ENCODE peak calls at places on chromosomes 5 and 9, in seven cellular contexts. One of them, this sample, is unnamed.

GRCh38 chr9:99411068-99411467 is 189.0 kb downstream of the SEC61B start:
- DNase-seq in IMR-90: peak
- DNase-seq in mesenchymal stem cell: peak
- DNase-seq in mesendoderm: peak
- DNase-seq in H1: no peak
- DNase-seq in H9: no peak
- DNase-seq in trophoblast cell: no peak
- DNase-seq in this sample: no peak

GRCh38 chr9:107351382-107352045 is 68.4 kb downstream of the RAD23B start:
- DNase-seq in IMR-90: no peak
- DNase-seq in mesenchymal stem cell: no peak
- DNase-seq in mesendoderm: peak
- DNase-seq in H1: no peak
- DNase-seq in H9: no peak
- DNase-seq in trophoblast cell: peak
- DNase-seq in this sample: no peak

GRCh38 chr5:175576096-175576495 is 81.8 kb upstream of the HRH2 start:
- DNase-seq in IMR-90: no peak
- DNase-seq in mesenchymal stem cell: no peak
- DNase-seq in mesendoderm: no peak
- DNase-seq in H1: no peak
- DNase-seq in H9: no peak
- DNase-seq in trophoblast cell: no peak
- DNase-seq in this sample: no peak

GRCh38 chr9:14351206-14351605 is 37.3 kb upstream of the NFIB start:
- DNase-seq in IMR-90: no peak
- DNase-seq in mesenchymal stem cell: no peak
- DNase-seq in mesendoderm: no peak
- DNase-seq in H1: no peak
- DNase-seq in H9: no peak
- DNase-seq in trophoblast cell: no peak
- DNase-seq in this sample: no peak

GRCh38 chr9:136691316-136692189 is 4.3 kb upstream of the AGPAT2 start:
- DNase-seq in IMR-90: no peak
- DNase-seq in mesenchymal stem cell: no peak
- DNase-seq in mesendoderm: no peak
- DNase-seq in H1: no peak
- DNase-seq in H9: no peak
- DNase-seq in trophoblast cell: no peak
- DNase-seq in this sample: no peak

GRCh38 chr5:174340221-174340620 is 294.7 kb downstream of the NSG2 start:
- DNase-seq in IMR-90: peak
- DNase-seq in mesenchymal stem cell: no peak
- DNase-seq in mesendoderm: no peak
- DNase-seq in H1: no peak
- DNase-seq in H9: no peak
- DNase-seq in trophoblast cell: no peak
- DNase-seq in this sample: no peak

GRCh38 chr5:177537389-177538361 is 16.7 kb downstream of the FAM193B start:
- DNase-seq in IMR-90: peak
- DNase-seq in mesenchymal stem cell: peak
- DNase-seq in mesendoderm: peak
- DNase-seq in H1: no peak
- DNase-seq in H9: no peak
- DNase-seq in trophoblast cell: no peak
- DNase-seq in this sample: no peak

GRCh38 chr9:104745852-104746251 is 1.6 kb upstream of the NIPSNAP3A start:
- DNase-seq in IMR-90: no peak
- DNase-seq in mesenchymal stem cell: no peak
- DNase-seq in mesendoderm: peak
- DNase-seq in H1: no peak
- DNase-seq in H9: no peak
- DNase-seq in trophoblast cell: no peak
- DNase-seq in this sample: no peak

GRCh38 chr5:57219386-57219785 is 45.5 kb downstream of the GPBP1 start:
- DNase-seq in IMR-90: no peak
- DNase-seq in mesenchymal stem cell: no peak
- DNase-seq in mesendoderm: no peak
- DNase-seq in H1: no peak
- DNase-seq in H9: no peak
- DNase-seq in trophoblast cell: no peak
- DNase-seq in this sample: no peak

GRCh38 chr5:150138551-150139265 is 16.9 kb downstream of the PDGFRB start:
- DNase-seq in IMR-90: peak
- DNase-seq in mesenchymal stem cell: peak
- DNase-seq in mesendoderm: peak
- DNase-seq in H1: no peak
- DNase-seq in H9: peak
- DNase-seq in trophoblast cell: no peak
- DNase-seq in this sample: peak

GRCh38 chr5:80152778-80153177 is 103.1 kb downstream of the SERINC5 start:
- DNase-seq in IMR-90: no peak
- DNase-seq in mesenchymal stem cell: no peak
- DNase-seq in mesendoderm: no peak
- DNase-seq in H1: no peak
- DNase-seq in H9: no peak
- DNase-seq in trophoblast cell: no peak
- DNase-seq in this sample: no peak

GRCh38 chr5:172403191-172403794 is 51.0 kb downstream of the SH3PXD2B start:
- DNase-seq in IMR-90: peak
- DNase-seq in mesenchymal stem cell: peak
- DNase-seq in mesendoderm: no peak
- DNase-seq in H1: no peak
- DNase-seq in H9: no peak
- DNase-seq in trophoblast cell: no peak
- DNase-seq in this sample: peak

GRCh38 chr9:98871456-98872065 is 64.1 kb downstream of the GALNT12 start:
- DNase-seq in IMR-90: no peak
- DNase-seq in mesenchymal stem cell: no peak
- DNase-seq in mesendoderm: no peak
- DNase-seq in H1: no peak
- DNase-seq in H9: no peak
- DNase-seq in trophoblast cell: no peak
- DNase-seq in this sample: no peak

GRCh38 chr5:72459913-72460312 is 47.3 kb downstream of the ZNF366 start:
- DNase-seq in IMR-90: no peak
- DNase-seq in mesenchymal stem cell: no peak
- DNase-seq in mesendoderm: no peak
- DNase-seq in H1: no peak
- DNase-seq in H9: no peak
- DNase-seq in trophoblast cell: no peak
- DNase-seq in this sample: no peak

GRCh38 chr5:96546120-96546519 is 113.1 kb upstream of the PCSK1 start:
- DNase-seq in IMR-90: no peak
- DNase-seq in mesenchymal stem cell: no peak
- DNase-seq in mesendoderm: no peak
- DNase-seq in H1: no peak
- DNase-seq in H9: no peak
- DNase-seq in trophoblast cell: no peak
- DNase-seq in this sample: no peak

DNA sequence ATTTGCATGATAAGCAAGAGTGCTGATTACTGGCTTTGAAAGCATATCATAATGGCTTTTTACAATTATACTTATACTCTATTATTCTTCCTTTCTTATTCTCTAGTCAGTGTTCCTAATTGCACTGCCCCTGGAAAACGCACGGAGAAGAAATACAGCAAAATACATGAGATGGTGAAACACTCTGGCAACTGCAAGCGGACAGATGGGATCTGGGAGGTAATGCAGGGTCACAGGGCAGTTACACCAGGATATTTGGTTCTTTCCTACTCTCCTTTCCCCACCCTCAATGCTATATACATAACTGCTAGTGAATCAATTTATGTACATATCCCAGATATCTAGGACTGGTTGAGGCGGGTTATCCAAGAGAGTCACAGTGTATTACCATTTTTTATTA is 423.7 kb downstream of the ZSWIM6 start:
- DNase-seq in IMR-90: no peak
- DNase-seq in mesenchymal stem cell: no peak
- DNase-seq in mesendoderm: no peak
- DNase-seq in H1: no peak
- DNase-seq in H9: no peak
- DNase-seq in trophoblast cell: no peak
- DNase-seq in this sample: no peak
- H2AK5ac ChIP-seq in IMR-90: no peak
- H2AK5ac ChIP-seq in mesenchymal stem cell: no peak
- H2AK5ac ChIP-seq in mesendoderm: no peak
- H2AK5ac ChIP-seq in H1: no peak
- H2AK5ac ChIP-seq in H9: no peak
- H2AK5ac ChIP-seq in trophoblast cell: no peak
- H2AK5ac ChIP-seq in this sample: no peak

DNA sequence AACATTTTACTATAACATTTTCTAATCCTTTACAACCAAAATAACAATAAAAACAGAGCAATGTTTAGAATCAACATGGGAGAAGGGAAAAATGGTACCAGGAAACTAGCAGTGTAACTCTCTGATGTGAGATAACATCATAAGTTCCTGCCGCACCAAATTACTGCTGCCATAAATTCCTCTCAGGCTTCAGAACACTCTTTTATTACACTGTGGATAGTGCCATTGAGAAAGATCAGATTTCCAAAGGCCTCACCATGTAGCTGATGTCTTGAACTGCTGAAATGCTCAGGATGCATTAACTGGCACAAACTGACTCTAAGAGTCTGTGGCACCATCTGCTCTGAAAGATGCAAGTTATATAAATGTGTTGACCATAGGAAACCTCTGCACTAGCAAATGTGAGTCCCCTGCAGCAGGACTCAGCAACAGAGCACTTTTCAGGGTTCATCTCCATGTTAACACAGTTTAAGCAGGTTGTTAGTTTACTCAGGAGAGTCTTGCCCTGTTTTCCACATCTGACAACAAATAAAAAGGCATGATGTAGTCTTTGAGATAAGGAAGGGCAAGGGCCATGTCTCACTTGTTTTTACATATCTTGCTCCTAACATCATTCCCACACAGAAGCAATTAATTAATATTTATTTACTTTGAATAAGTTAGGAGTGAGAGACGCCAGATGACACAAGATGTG is 218.1 kb downstream of the CETN3 start:
- DNase-seq in IMR-90: no peak
- DNase-seq in mesenchymal stem cell: no peak
- DNase-seq in mesendoderm: no peak
- DNase-seq in H1: no peak
- DNase-seq in H9: no peak
- DNase-seq in trophoblast cell: no peak
- DNase-seq in this sample: no peak
- H2AK5ac ChIP-seq in IMR-90: no peak
- H2AK5ac ChIP-seq in mesenchymal stem cell: no peak
- H2AK5ac ChIP-seq in mesendoderm: no peak
- H2AK5ac ChIP-seq in H1: no peak
- H2AK5ac ChIP-seq in H9: no peak
- H2AK5ac ChIP-seq in trophoblast cell: no peak
- H2AK5ac ChIP-seq in this sample: no peak

GRCh38 chr9:135254176-135255032 is 166.9 kb downstream of the OLFM1 start:
- DNase-seq in IMR-90: no peak
- DNase-seq in mesenchymal stem cell: no peak
- DNase-seq in mesendoderm: no peak
- DNase-seq in H1: no peak
- DNase-seq in H9: no peak
- DNase-seq in trophoblast cell: no peak
- DNase-seq in this sample: no peak
- H2AK5ac ChIP-seq in IMR-90: no peak
- H2AK5ac ChIP-seq in mesenchymal stem cell: no peak
- H2AK5ac ChIP-seq in mesendoderm: no peak
- H2AK5ac ChIP-seq in H1: no peak
- H2AK5ac ChIP-seq in H9: no peak
- H2AK5ac ChIP-seq in trophoblast cell: no peak
- H2AK5ac ChIP-seq in this sample: peak

DNA sequence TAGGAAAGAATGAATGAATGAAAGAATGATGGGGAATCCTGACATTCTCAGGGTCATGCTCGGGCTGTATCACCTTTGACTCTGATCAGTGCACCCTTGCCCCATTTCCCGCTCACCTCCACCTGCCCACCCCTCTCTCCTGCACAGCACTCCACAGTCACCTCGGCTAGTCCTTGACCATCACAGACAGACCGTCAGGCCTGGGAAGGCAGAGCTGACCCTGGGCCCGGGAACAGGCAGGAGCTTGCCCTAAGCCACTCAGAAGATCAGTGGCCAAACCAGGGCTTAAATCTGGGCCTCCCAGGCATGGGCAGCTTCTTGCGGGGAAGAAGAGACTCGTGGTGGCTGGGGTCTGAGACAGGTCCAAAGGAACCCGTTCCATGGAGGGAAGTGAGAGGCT is 3.6 kb downstream of the ST6GALNAC6 start:
- DNase-seq in IMR-90: no peak
- DNase-seq in mesenchymal stem cell: no peak
- DNase-seq in mesendoderm: no peak
- DNase-seq in H1: no peak
- DNase-seq in H9: no peak
- DNase-seq in trophoblast cell: no peak
- DNase-seq in this sample: no peak
- H2AK5ac ChIP-seq in IMR-90: no peak
- H2AK5ac ChIP-seq in mesenchymal stem cell: no peak
- H2AK5ac ChIP-seq in mesendoderm: no peak
- H2AK5ac ChIP-seq in H1: no peak
- H2AK5ac ChIP-seq in H9: no peak
- H2AK5ac ChIP-seq in trophoblast cell: no peak
- H2AK5ac ChIP-seq in this sample: peak

DNA sequence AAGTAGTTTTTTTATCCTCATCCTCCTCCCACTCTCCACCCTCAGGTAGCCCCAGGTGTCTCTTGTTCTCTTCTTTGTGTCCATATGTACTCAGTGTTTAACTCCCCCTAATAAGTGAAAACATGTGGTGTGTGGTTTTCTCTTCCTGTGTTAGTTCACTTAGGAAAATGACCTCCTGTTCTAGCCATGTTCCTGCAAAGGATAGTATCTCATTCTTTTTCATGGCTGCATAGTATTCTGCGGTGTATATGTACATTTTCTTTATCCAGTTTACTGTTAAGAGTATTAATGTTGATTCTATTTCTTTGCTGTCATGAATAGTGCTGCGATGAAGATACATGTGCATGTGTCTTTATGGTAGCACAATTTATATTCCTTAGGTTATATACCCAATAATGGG is 68.4 kb upstream of the RANBP3L start:
- DNase-seq in IMR-90: no peak
- DNase-seq in mesenchymal stem cell: no peak
- DNase-seq in mesendoderm: no peak
- DNase-seq in H1: no peak
- DNase-seq in H9: no peak
- DNase-seq in trophoblast cell: no peak
- DNase-seq in this sample: no peak
- H2AK5ac ChIP-seq in IMR-90: no peak
- H2AK5ac ChIP-seq in mesenchymal stem cell: no peak
- H2AK5ac ChIP-seq in mesendoderm: no peak
- H2AK5ac ChIP-seq in H1: no peak
- H2AK5ac ChIP-seq in H9: no peak
- H2AK5ac ChIP-seq in trophoblast cell: no peak
- H2AK5ac ChIP-seq in this sample: no peak

DNA sequence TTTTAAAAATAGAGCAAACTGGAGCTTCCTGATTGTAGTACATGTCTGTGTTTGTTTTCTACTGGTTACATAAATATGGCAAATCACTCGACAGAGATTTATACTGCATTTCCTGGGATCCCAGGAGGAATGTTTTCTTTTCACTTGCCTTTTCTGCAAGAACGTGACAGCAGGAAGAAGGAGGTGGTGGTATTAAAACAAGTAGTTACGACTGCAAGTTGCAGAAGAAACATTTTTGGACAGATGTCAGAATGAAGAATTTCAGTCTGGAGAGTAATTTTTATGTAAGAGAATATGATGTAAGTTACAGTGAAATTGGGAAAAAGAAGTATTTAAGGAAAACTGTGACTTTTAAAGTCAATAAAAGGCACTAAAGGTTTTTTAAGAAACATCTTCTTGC is 253.7 kb upstream of the NFIL3 start:
- DNase-seq in IMR-90: no peak
- DNase-seq in mesenchymal stem cell: no peak
- DNase-seq in mesendoderm: no peak
- DNase-seq in H1: no peak
- DNase-seq in H9: no peak
- DNase-seq in trophoblast cell: no peak
- DNase-seq in this sample: no peak
- H2AK5ac ChIP-seq in IMR-90: no peak
- H2AK5ac ChIP-seq in mesenchymal stem cell: no peak
- H2AK5ac ChIP-seq in mesendoderm: no peak
- H2AK5ac ChIP-seq in H1: no peak
- H2AK5ac ChIP-seq in H9: no peak
- H2AK5ac ChIP-seq in trophoblast cell: peak
- H2AK5ac ChIP-seq in this sample: no peak